ENCODE peak calls at places on chromosomes 6 and 20, in four cellular contexts. T is HCT116, F is suprapubic skin, N is endothelial cell of umbilical vein. G is an unnamed sample.

GRCh38 chr6:88840806-88841539 is 122.4 kb downstream of the RNGTT start:
- DNase-seq in T (no peak), F (no peak), N (no peak), G (no peak)

GRCh38 chr6:138397128-138397814 is 6.8 kb upstream of the HEBP2 start:
- DNase-seq in T (no peak), F (no peak), N (no peak), G (no peak)

GRCh38 chr20:16574656-16575355 is 1.6 kb upstream of the KIF16B start:
- DNase-seq in T (peak; percentile 86), F (peak; percentile 93), N (peak; percentile 83), G (peak; percentile 95)

GRCh38 chr20:34755367-34755766 is 51.2 kb downstream of the TP53INP2 start:
- DNase-seq in T (no peak), F (no peak), N (no peak), G (no peak)

GRCh38 chr6:79868098-79868722 is 79.1 kb downstream of the ELOVL4 start:
- DNase-seq in T (peak; percentile 76), F (no peak), N (peak; percentile 81), G (no peak)

GRCh38 chr20:64224344-64225165 is 31.0 kb upstream of the PCMTD2 start:
- DNase-seq in T (no peak), F (no peak), N (peak; percentile 52), G (no peak)

GRCh38 chr20:36779656-36780025 is 6.1 kb upstream of the DSN1 start:
- DNase-seq in T (no peak), F (no peak), N (no peak), G (no peak)

GRCh38 chr20:38883081-38883980 is 42.9 kb upstream of the FAM83D start:
- DNase-seq in T (no peak), F (no peak), N (no peak), G (no peak)

GRCh38 chr20:46752639-46753235 is 43.3 kb downstream of the SLC2A10 start:
- DNase-seq in T (no peak), F (no peak), N (peak; percentile 62), G (peak; percentile 73)

GRCh38 chr6:144344651-144345050 is 59.5 kb downstream of the UTRN start:
- DNase-seq in T (no peak), F (no peak), N (no peak), G (no peak)

DNA sequence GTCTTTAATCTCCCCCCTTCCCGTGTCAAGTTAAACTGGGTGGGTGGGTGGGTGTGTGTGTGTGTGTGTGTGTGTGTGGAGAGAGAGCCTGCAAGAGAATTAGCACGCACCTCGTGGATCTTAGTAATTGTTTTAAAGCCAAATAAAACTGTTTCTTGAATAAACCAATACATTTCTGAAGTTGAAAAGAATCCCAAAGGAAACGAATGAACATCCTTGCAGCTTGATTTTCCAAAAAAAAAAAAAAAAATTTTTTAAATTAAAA is 374 bp upstream of the BICRAL start:
- DNase-seq in T (no peak), F (no peak), N (peak; percentile 29), G (no peak)
- H3K4me3 ChIP-seq in T (peak overlapping the region; percentile 51), F (peak overlapping the region; percentile 97), N (peak overlapping the region; percentile 75), G (peak overlapping the region; percentile 90)

GRCh38 chr6:2148748-2149147 is 96.7 kb downstream of the GMDS start:
- DNase-seq in T (no peak), F (no peak), N (no peak), G (no peak)
- TF ChIP-seq POLR2AphosphoS5 in T (no peak), F (no peak), N (no peak), G (no peak)

GRCh38 chr20:61186771-61187170 is 65.3 kb upstream of the CDH4 start:
- DNase-seq in T (no peak), F (no peak), N (no peak), G (no peak)
- H3K4me3 ChIP-seq in T (no peak overlapping the region), F (no peak overlapping the region), N (no peak overlapping the region), G (no peak overlapping the region)

GRCh38 chr6:170250451-170250850 is 40.4 kb downstream of the DLL1 start:
- DNase-seq in T (no peak), F (no peak), N (no peak), G (no peak)
- TF ChIP-seq POLR2AphosphoS5 in T (no peak), F (no peak), N (no peak), G (no peak)

GRCh38 chr6:105359419-105360366 is 43.2 kb downstream of the PREP start:
- DNase-seq in T (no peak), F (no peak), N (peak; percentile 61), G (no peak)
- H3K4me3 ChIP-seq in T (no peak overlapping the region), F (no peak overlapping the region), N (no peak overlapping the region), G (no peak overlapping the region)

DNA sequence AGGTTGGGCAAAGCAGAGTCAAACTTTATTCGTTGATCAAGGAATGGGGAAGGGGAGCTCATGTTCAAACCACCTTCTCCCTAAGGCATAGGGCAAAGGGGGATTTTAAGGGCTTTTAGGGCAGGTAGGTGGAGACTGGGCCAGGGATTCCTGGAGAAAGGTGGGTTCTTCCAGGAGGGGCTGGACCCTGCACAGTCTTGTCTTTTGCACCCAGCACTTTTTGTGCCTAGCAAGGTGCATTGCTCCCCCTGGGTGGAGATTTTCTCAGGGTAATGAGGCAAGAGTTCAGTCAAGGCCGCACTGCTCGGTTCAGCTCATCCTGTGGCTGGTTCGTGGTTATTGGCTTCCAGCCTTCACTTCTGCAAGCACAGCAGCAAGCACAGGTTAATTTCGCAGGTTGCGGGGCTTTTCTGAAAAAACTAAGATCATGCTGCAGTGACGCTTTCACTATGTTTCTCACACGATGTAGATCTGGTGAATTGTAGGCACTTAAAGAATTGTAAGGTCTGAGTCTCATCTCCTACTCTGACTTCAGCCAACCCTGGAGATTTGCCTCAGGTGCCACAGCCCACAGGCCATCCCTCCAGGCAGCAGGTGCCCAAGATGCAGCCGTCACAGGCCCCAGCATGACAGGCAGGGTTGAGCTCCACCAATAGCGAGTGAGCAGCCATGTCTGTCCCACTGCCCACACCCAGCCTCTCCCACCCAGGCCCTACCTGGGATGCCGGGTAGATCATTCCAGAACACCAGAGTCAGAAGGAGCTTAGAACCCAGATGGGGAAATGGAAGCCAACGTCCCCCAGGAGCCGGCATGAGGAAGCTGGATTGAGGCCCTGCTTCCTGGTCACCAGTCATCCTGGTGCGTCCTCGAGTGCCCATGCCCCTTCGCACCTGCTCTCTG is 37.1 kb downstream of the SUN5 start:
- DNase-seq in T (no peak), F (peak; percentile 65), N (no peak), G (peak; percentile 26)
- TF ChIP-seq POLR2AphosphoS5 in T (no peak), F (no peak), N (no peak), G (no peak)